ENCODE peak calls at places on chromosomes 6 and 20, in nine cellular contexts. E is neural progenitor cell; P is CD8-positive, alpha-beta T cell; J is HFF-Myc; H is right cardiac atrium; R is brain microvascular endothelial cell; K is AG10803; I is hepatocyte; V is cardiac fibroblast. A is an unnamed sample.

GRCh38 chr6:103820148-103820547 is 1039.6 kb downstream of the HACE1 start:
- DNase-seq in H (no peak), E (no peak), K (no peak), V (no peak), J (no peak), P (no peak), I (no peak), R (no peak), A (no peak)

GRCh38 chr6:80535914-80536565 is 429.6 kb downstream of the BCKDHB start:
- DNase-seq in V (peak; percentile 58), E (no peak), R (no peak), I (no peak), H (no peak), P (no peak), K (peak; percentile 51), J (peak; percentile 50), A (no peak)

GRCh38 chr6:36269834-36270705 is at the start of gene PNPLA1:
- DNase-seq in P (no peak), R (no peak), I (no peak), E (peak; percentile 16), H (peak; percentile 37), J (no peak), K (no peak), V (no peak), A (peak; percentile 76)

GRCh38 chr6:53424300-53424699 is 75.5 kb upstream of the ELOVL5 start:
- DNase-seq in E (no peak), J (no peak), H (no peak), V (no peak), R (no peak), I (no peak), P (no peak), K (no peak), A (no peak)

GRCh38 chr6:8006208-8006607 is 58.0 kb downstream of the BLOC1S5 start:
- DNase-seq in R (peak; percentile 33), H (no peak), P (no peak), J (no peak), V (peak; percentile 74), I (peak; percentile 34), E (peak; percentile 24), K (peak; percentile 60), A (no peak)

GRCh38 chr6:73375216-73375615 is 5.5 kb upstream of the OOEP start:
- DNase-seq in V (no peak), J (no peak), P (no peak), K (no peak), E (no peak), I (no peak), R (no peak), H (no peak), A (no peak)

GRCh38 chr20:4780245-4780644 is 58.5 kb downstream of the PRND start:
- DNase-seq in K (no peak), J (no peak), V (no peak), E (no peak), R (no peak), H (no peak), I (no peak), P (no peak), A (peak; percentile 44)

GRCh38 chr6:98107801-98108200 is 726.6 kb upstream of the POU3F2 start:
- DNase-seq in V (no peak), E (no peak), I (no peak), P (no peak), R (no peak), K (no peak), H (no peak), J (no peak), A (no peak)

GRCh38 chr6:63789699-63790098 is 154.1 kb downstream of the PHF3 start:
- DNase-seq in P (no peak), K (no peak), E (no peak), J (no peak), V (no peak), I (no peak), H (no peak), R (no peak), A (no peak)

GRCh38 chr6:42937548-42938427 is 8.5 kb downstream of the CNPY3 start:
- DNase-seq in P (no peak), H (no peak), K (no peak), I (no peak), R (no peak), V (no peak), E (no peak), J (no peak), A (no peak)

GRCh38 chr6:170446841-170447560 is 106.1 kb downstream of the PSMB1 start:
- DNase-seq in H (no peak), J (no peak), V (no peak), P (no peak), R (no peak), K (no peak), I (no peak), E (no peak), A (peak; percentile 22)

GRCh38 chr20:59577809-59578601 is 26.3 kb upstream of the PHACTR3 start:
- DNase-seq in J (no peak), H (no peak), V (no peak), I (no peak), R (no peak), E (no peak), K (no peak), P (no peak), A (no peak)

GRCh38 chr20:59580208-59580980 is 23.9 kb upstream of the PHACTR3 start:
- DNase-seq in I (no peak), P (no peak), R (no peak), E (no peak), J (peak; percentile 21), K (peak; percentile 96), H (peak; percentile 43), V (no peak), A (no peak)

GRCh38 chr20:59577037-59577808 is 27.1 kb upstream of the PHACTR3 start:
- DNase-seq in K (no peak), E (peak; percentile 27), H (no peak), J (no peak), V (no peak), I (no peak), R (no peak), P (no peak), A (peak; percentile 87)

GRCh38 chr20:59579404-59580207 is 24.7 kb upstream of the PHACTR3 start:
- DNase-seq in J (no peak), V (no peak), R (no peak), H (peak; percentile 14), P (no peak), E (no peak), K (no peak), I (no peak), A (no peak)

GRCh38 chr20:59578602-59579403 is 25.5 kb upstream of the PHACTR3 start:
- DNase-seq in J (no peak), I (no peak), E (no peak), H (no peak), R (no peak), P (no peak), V (no peak), K (no peak), A (no peak)
- H3K4me3 ChIP-seq in J (no peak overlapping the region), I (no peak overlapping the region), E (no peak overlapping the region), H (no peak overlapping the region), R (no peak overlapping the region), P (no peak overlapping the region), V (no peak overlapping the region), K (peak overlapping the region; percentile 24), A (no peak overlapping the region)

GRCh38 chr20:45096781-45097180 is 4.1 kb downstream of the KCNS1 start:
- DNase-seq in K (no peak), I (no peak), H (no peak), J (no peak), E (no peak), V (no peak), R (no peak), P (no peak), A (no peak)

GRCh38 chr20:45100563-45101245 is at the start of gene KCNS1:
- DNase-seq in E (peak; percentile 72), P (no peak), V (no peak), R (peak; percentile 9), J (no peak), I (peak; percentile 46), K (no peak), H (peak; percentile 59), A (peak; percentile 93)

GRCh38 chr20:45095753-45096371 is 5.1 kb downstream of the KCNS1 start:
- DNase-seq in R (peak; percentile 57), P (peak; percentile 34), V (peak; percentile 76), K (peak; percentile 59), J (peak; percentile 41), E (peak; percentile 80), I (peak; percentile 70), H (no peak), A (peak; percentile 82)

GRCh38 chr20:45097485-45098095 is 3.3 kb downstream of the KCNS1 start:
- DNase-seq in E (no peak), J (no peak), P (no peak), K (peak; percentile 19), V (peak; percentile 64), I (no peak), R (no peak), H (peak; percentile 58), A (peak; percentile 61)

GRCh38 chr20:45098096-45098773 is 2.7 kb downstream of the KCNS1 start:
- DNase-seq in K (peak; percentile 11), R (peak; percentile 14), V (peak; percentile 39), H (peak; percentile 72), P (no peak), I (peak; percentile 47), J (no peak), E (peak; percentile 75), A (peak; percentile 92)
- H3K4me3 ChIP-seq in K (no peak overlapping the region), R (peak overlapping the region; percentile 39), V (peak overlapping the region; percentile 37), H (peak overlapping the region; percentile 2), P (peak overlapping the region; percentile 29), I (no peak overlapping the region), J (no peak overlapping the region), E (no peak overlapping the region), A (no peak overlapping the region)

DNA sequence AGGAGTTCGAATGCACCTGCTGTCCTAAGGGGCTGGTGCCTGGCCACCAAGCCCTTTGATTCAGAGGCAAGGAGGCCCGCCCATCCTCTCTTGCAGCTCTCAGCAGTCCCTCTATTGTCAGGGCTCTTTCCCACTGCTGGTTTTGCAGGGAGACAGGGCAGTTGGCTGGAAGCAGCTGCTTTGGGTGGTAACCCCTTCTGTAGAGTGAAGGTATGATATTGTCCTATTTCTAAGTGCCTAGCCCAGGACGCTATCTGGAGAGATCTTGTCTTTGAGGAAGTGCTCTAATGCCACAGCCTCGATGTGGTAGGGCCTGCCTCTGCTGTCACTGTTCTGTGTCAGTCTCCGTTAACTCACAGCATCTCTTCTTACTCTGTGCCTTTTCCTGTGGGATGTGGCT is 5.6 kb downstream of the PLCG1 start:
- DNase-seq in P (peak; percentile 28), R (no peak), K (no peak), V (no peak), E (no peak), H (no peak), J (no peak), I (no peak), A (no peak)
- H3K4me3 ChIP-seq in P (peak overlapping the region; percentile 68), R (no peak overlapping the region), K (no peak overlapping the region), V (no peak overlapping the region), E (no peak overlapping the region), H (no peak overlapping the region), J (no peak overlapping the region), I (no peak overlapping the region), A (no peak overlapping the region)

GRCh38 chr6:89133981-89134380 is 11.9 kb upstream of the PM20D2 start:
- DNase-seq in J (no peak), V (no peak), P (no peak), H (no peak), K (no peak), R (no peak), E (no peak), I (no peak), A (no peak)
- H3K4me3 ChIP-seq in J (no peak overlapping the region), V (no peak overlapping the region), P (no peak overlapping the region), H (no peak overlapping the region), K (no peak overlapping the region), R (no peak overlapping the region), E (no peak overlapping the region), I (no peak overlapping the region), A (no peak overlapping the region)

GRCh38 chr20:654427-654770 is 1.4 kb upstream of the SRXN1 start:
- DNase-seq in H (no peak), K (no peak), V (no peak), P (no peak), E (no peak), J (no peak), I (no peak), R (no peak), A (no peak)
- H3K4me3 ChIP-seq in H (no peak overlapping the region), K (no peak overlapping the region), V (no peak overlapping the region), P (no peak overlapping the region), E (no peak overlapping the region), J (no peak overlapping the region), I (no peak overlapping the region), R (no peak overlapping the region), A (no peak overlapping the region)

A was measured in H7.